ENCODE peak calls at places on chromosome 15, in seven cellular contexts. P, S, G, D, L, Y and K are unnamed samples.

GRCh38 chr15:39247574-39247973 is 333.3 kb upstream of the THBS1 start:
- DNase-seq in P (no peak), S (peak; percentile 49), G (no peak), D (no peak), L (no peak), Y (no peak), K (no peak)

GRCh38 chr15:51801391-51801835 is 28.0 kb upstream of the TMOD3 start:
- DNase-seq in P (peak; percentile 22), S (peak; percentile 18), G (peak; percentile 15), D (peak; percentile 56), L (peak; percentile 63), Y (no peak), K (peak; percentile 63)

GRCh38 chr15:100880139-100880896 is 687 bp downstream of the ALDH1A3 start:
- DNase-seq in P (peak; percentile 43), S (no peak), G (no peak), D (no peak), L (peak; percentile 53), Y (peak; percentile 75), K (peak; percentile 60)

GRCh38 chr15:34725565-34725964 is 29.2 kb downstream of the GJD2 start:
- DNase-seq in P (no peak), S (peak; percentile 23), G (no peak), D (no peak), L (no peak), Y (no peak), K (no peak)

GRCh38 chr15:100922192-100923040 is 3.3 kb downstream of the LRRK1 start:
- DNase-seq in P (no peak), S (no peak), G (no peak), D (no peak), L (no peak), Y (no peak), K (no peak)

GRCh38 chr15:29528276-29528675 is 258.7 kb upstream of the NSMCE3 start:
- DNase-seq in P (no peak), S (no peak), G (no peak), D (no peak), L (no peak), Y (no peak), K (no peak)

GRCh38 chr15:71373917-71374316 is 258.6 kb downstream of the THSD4 start:
- DNase-seq in P (peak; percentile 19), S (no peak), G (no peak), D (no peak), L (no peak), Y (no peak), K (no peak)

GRCh38 chr15:60918234-60918964 is 310.7 kb downstream of the RORA start:
- DNase-seq in P (no peak), S (no peak), G (no peak), D (peak; percentile 30), L (no peak), Y (no peak), K (no peak)

GRCh38 chr15:82852906-82853635 is 43.6 kb downstream of the WHAMM start:
- DNase-seq in P (no peak), S (no peak), G (no peak), D (no peak), L (no peak), Y (no peak), K (peak; percentile 6)

GRCh38 chr15:101652783-101653430 is 726 bp upstream of the TM2D3 start:
- DNase-seq in P (no peak), S (no peak), G (no peak), D (no peak), L (peak; percentile 56), Y (no peak), K (no peak)

GRCh38 chr15:49860101-49860500 is 239.3 kb downstream of the DTWD1 start:
- DNase-seq in P (no peak), S (peak; percentile 87), G (no peak), D (peak; percentile 79), L (no peak), Y (no peak), K (no peak)

GRCh38 chr15:64361259-64361658 is 5.3 kb upstream of the CSNK1G1 start:
- DNase-seq in P (no peak), S (no peak), G (no peak), D (no peak), L (no peak), Y (no peak), K (no peak)

GRCh38 chr15:64981812-64982431 is 7.8 kb downstream of the SPG21 start:
- DNase-seq in P (no peak), S (no peak), G (no peak), D (no peak), L (no peak), Y (no peak), K (no peak)

GRCh38 chr15:50933353-50933752 is 24.9 kb downstream of the AP4E1 start:
- DNase-seq in P (no peak), S (no peak), G (no peak), D (no peak), L (no peak), Y (no peak), K (no peak)

GRCh38 chr15:29364429-29365078 is 94.9 kb upstream of the NSMCE3 start:
- DNase-seq in P (peak; percentile 33), S (peak; percentile 86), G (no peak), D (no peak), L (peak; percentile 30), Y (no peak), K (peak; percentile 44)

GRCh38 chr15:77455696-77456293 is 35.1 kb downstream of the HMG20A start:
- DNase-seq in P (peak; percentile 90), S (peak; percentile 87), G (no peak), D (no peak), L (no peak), Y (no peak), K (no peak)

GRCh38 chr15:68816795-68817303 is 3.8 kb downstream of the ANP32A start:
- DNase-seq in P (peak; percentile 47), S (no peak), G (no peak), D (peak; percentile 7), L (no peak), Y (peak; percentile 35), K (no peak)

GRCh38 chr15:25236143-25236860 is 202.5 kb downstream of the UBE3A start:
- DNase-seq in P (no peak), S (no peak), G (no peak), D (no peak), L (no peak), Y (no peak), K (no peak)

GRCh38 chr15:83658406-83658805 is 4.5 kb downstream of the ADAMTSL3 start:
- DNase-seq in P (no peak), S (no peak), G (no peak), D (no peak), L (no peak), Y (no peak), K (no peak)

GRCh38 chr15:84598250-84598649 is 2.6 kb upstream of the ZSCAN2 start:
- DNase-seq in P (peak; percentile 45), S (peak; percentile 24), G (no peak), D (no peak), L (peak; percentile 69), Y (no peak), K (no peak)

GRCh38 chr15:101250331-101250730 is 1.5 kb downstream of the CHSY1 start:
- DNase-seq in P (peak; percentile 74), S (peak; percentile 78), G (no peak), D (no peak), L (no peak), Y (no peak), K (no peak)

GRCh38 chr15:70062321-70062956 is 35.3 kb downstream of the TLE3 start:
- DNase-seq in P (no peak), S (peak; percentile 90), G (no peak), D (no peak), L (no peak), Y (no peak), K (no peak)

GRCh38 chr15:95162967-95163531 is 931.7 kb downstream of the MCTP2 start:
- DNase-seq in P (peak; percentile 70), S (peak; percentile 91), G (no peak), D (no peak), L (no peak), Y (no peak), K (no peak)

GRCh38 chr15:72086010-72086697 is 31.8 kb downstream of the MYO9A start:
- DNase-seq in P (no peak), S (no peak), G (no peak), D (no peak), L (no peak), Y (no peak), K (no peak)

GRCh38 chr15:76116138-76116885 is 56.5 kb downstream of the TMEM266 start:
- DNase-seq in P (no peak), S (no peak), G (no peak), D (peak; percentile 93), L (peak; percentile 95), Y (peak; percentile 54), K (peak; percentile 78)

GRCh38 chr15:78949461-78949860 is 4.6 kb upstream of the CTSH start:
- DNase-seq in P (no peak), S (no peak), G (no peak), D (peak; percentile 65), L (no peak), Y (no peak), K (no peak)

GRCh38 chr15:56815247-56815646 is 81.9 kb upstream of the ZNF280D start:
- DNase-seq in P (no peak), S (no peak), G (no peak), D (no peak), L (no peak), Y (no peak), K (no peak)
- H2BK5ac ChIP-seq in P (no peak overlapping the region), S (no peak overlapping the region), G (no peak overlapping the region), D (no peak overlapping the region), L (no peak overlapping the region), Y (no peak overlapping the region), K (no peak overlapping the region)

GRCh38 chr15:88571153-88572029 is 24.9 kb upstream of the DET1 start:
- DNase-seq in P (no peak), S (no peak), G (no peak), D (no peak), L (no peak), Y (no peak), K (no peak)
- H4K8ac ChIP-seq in P (no peak overlapping the region), S (no peak overlapping the region), G (no peak overlapping the region), D (no peak overlapping the region), L (no peak overlapping the region), Y (no peak overlapping the region), K (no peak overlapping the region)

GRCh38 chr15:56320861-56321260 is 44.4 kb upstream of the TEX9 start:
- DNase-seq in P (no peak), S (no peak), G (no peak), D (no peak), L (no peak), Y (no peak), K (no peak)
- H2BK5ac ChIP-seq in P (no peak overlapping the region), S (no peak overlapping the region), G (no peak overlapping the region), D (no peak overlapping the region), L (no peak overlapping the region), Y (no peak overlapping the region), K (no peak overlapping the region)

GRCh38 chr15:91294795-91295194 is 194.7 kb downstream of the SV2B start:
- DNase-seq in P (no peak), S (no peak), G (no peak), D (no peak), L (no peak), Y (no peak), K (no peak)

GRCh38 chr15:91289324-91289723 is 189.3 kb downstream of the SV2B start:
- DNase-seq in P (no peak), S (no peak), G (no peak), D (no peak), L (peak; percentile 63), Y (no peak), K (peak; percentile 57)

GRCh38 chr15:91290553-91290952 is 190.5 kb downstream of the SV2B start:
- DNase-seq in P (no peak), S (no peak), G (no peak), D (no peak), L (no peak), Y (no peak), K (no peak)

DNA sequence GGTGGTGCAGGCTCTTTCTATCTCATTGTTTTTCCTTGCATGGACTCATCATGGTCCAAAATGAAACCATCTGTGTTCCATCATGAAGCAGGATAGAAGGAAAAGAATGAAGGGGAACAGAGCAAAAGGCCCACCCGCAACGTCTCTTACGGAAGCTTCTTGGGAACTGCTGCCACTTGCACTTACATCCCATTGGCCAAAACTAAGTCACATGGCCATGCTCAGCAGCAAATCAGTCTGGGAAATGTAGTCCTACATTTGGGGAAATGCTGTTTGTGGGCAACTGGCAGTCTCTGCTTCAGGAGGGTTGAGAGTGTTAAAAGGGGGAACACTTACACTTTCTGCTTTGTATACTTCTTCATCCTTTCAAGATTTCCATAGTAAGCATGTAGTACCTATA is 191.6 kb downstream of the SV2B start:
- DNase-seq in P (no peak), S (peak; percentile 20), G (no peak), D (no peak), L (peak; percentile 71), Y (no peak), K (peak; percentile 61)
- H4K8ac ChIP-seq in P (no peak overlapping the region), S (no peak overlapping the region), G (no peak overlapping the region), D (no peak overlapping the region), L (no peak overlapping the region), Y (no peak overlapping the region), K (no peak overlapping the region)